ENCODE peak calls at places on chromosomes 12 and 14, in four cellular contexts. E is Caco-2, O is MM.1S, N is colonic mucosa. Q is an unnamed sample.
A peak's percentile ranks its signal among the peaks of the same experiment; 100 is the strongest.

GRCh38 chr12:132365226-132365625 is 35.8 kb upstream of the GALNT9 start:
- DNase-seq in O (no peak), N (no peak), E (no peak), Q (no peak)

GRCh38 chr12:33247625-33248024 is 192.0 kb downstream of the SYT10 start:
- DNase-seq in N (no peak), E (peak; percentile 15), O (no peak), Q (no peak)

GRCh38 chr14:100294213-100294962 is 11.9 kb downstream of the SLC25A29 start:
- DNase-seq in O (no peak), N (no peak), E (no peak), Q (no peak)

GRCh38 chr12:40622246-40622838 is 69.9 kb upstream of the CNTN1 start:
- DNase-seq in O (peak; percentile 70), E (peak; percentile 56), N (peak; percentile 45), Q (peak; percentile 4)

GRCh38 chr12:4910502-4911315 is 1.0 kb downstream of the KCNA1 start:
- DNase-seq in N (no peak), O (peak; percentile 14), E (no peak), Q (no peak)

GRCh38 chr12:2477009-2477766 is 317.6 kb upstream of the FKBP4 start:
- DNase-seq in O (no peak), N (no peak), E (no peak), Q (no peak)

GRCh38 chr14:90624732-90625444 is 191.3 kb downstream of the TTC7B start:
- DNase-seq in E (peak; percentile 19), O (no peak), N (no peak), Q (no peak)

GRCh38 chr14:23174266-23174665 is 9.2 kb downstream of the SLC7A8 start:
- DNase-seq in O (no peak), E (peak; percentile 44), N (no peak), Q (no peak)

GRCh38 chr12:131452444-131452860 is 258.4 kb upstream of the SFSWAP start:
- DNase-seq in N (peak; percentile 29), O (no peak), E (peak; percentile 14), Q (no peak)

GRCh38 chr12:122790393-122791075 is 16.2 kb downstream of the CCDC62 start:
- DNase-seq in E (no peak), N (no peak), O (no peak), Q (no peak)

GRCh38 chr14:68630611-68631013 is 162.3 kb downstream of the ZFP36L1 start:
- DNase-seq in O (no peak), E (no peak), N (peak; percentile 16), Q (no peak)

GRCh38 chr12:59736786-59737185 is 141.0 kb downstream of the SLC16A7 start:
- DNase-seq in O (no peak), E (peak; percentile 32), N (no peak), Q (no peak)

GRCh38 chr14:35370969-35371368 is 33.6 kb downstream of the NFKBIA start:
- DNase-seq in N (no peak), O (no peak), E (no peak), Q (no peak)

GRCh38 chr12:30806989-30807694 is 52.4 kb upstream of the CAPRIN2 start:
- DNase-seq in O (peak; percentile 61), N (peak; percentile 35), E (peak; percentile 74), Q (no peak)

GRCh38 chr14:75059642-75060041 is 4.2 kb downstream of the ACYP1 start:
- DNase-seq in E (no peak), N (no peak), O (no peak), Q (no peak)

GRCh38 chr12:67943295-67943892 is 45.9 kb upstream of the IFNG-AS1 start:
- DNase-seq in E (peak; percentile 58), O (peak; percentile 83), N (peak; percentile 86), Q (peak; percentile 58)

GRCh38 chr12:45669093-45669492 is 60.4 kb upstream of the ARID2 start:
- DNase-seq in E (no peak), N (no peak), O (peak; percentile 89), Q (no peak)

GRCh38 chr12:96571101-96571862 is 81.9 kb downstream of the CFAP54 start:
- DNase-seq in N (no peak), O (peak; percentile 70), E (no peak), Q (no peak)

GRCh38 chr14:71682337-71682736 is 249.9 kb upstream of the RGS6 start:
- DNase-seq in O (no peak), N (no peak), E (no peak), Q (no peak)

GRCh38 chr12:175250-175649 is 38.7 kb downstream of the SLC6A12 start:
- DNase-seq in E (no peak), N (no peak), O (no peak), Q (no peak)

GRCh38 chr12:62190921-62191746 is 69.1 kb upstream of the USP15 start:
- DNase-seq in O (no peak), N (no peak), E (no peak), Q (peak; percentile 2)

Q was measured in effector CD4-positive, alpha-beta T cell.